ENCODE peak calls at places on chromosomes 4 and X, in ten cellular contexts. S is hepatocyte, E is astrocyte of the cerebellum, Z is A549, F is upper lobe of right lung, Y is aorta, K is SJSA1, A is mesenchymal stem cell, Q is stomach, I is fibroblast of lung. B is an unnamed sample.

GRCh38 chr4:109041463-109041862 is 261.0 kb downstream of the COL25A1 start:
- DNase-seq in S (no peak), E (peak), Z (no peak), F (no peak), Y (no peak), K (no peak), A (peak), Q (no peak), I (peak), B (no peak)

GRCh38 chrX:113551919-113552318 is 711.3 kb upstream of the AMOT start:
- DNase-seq in S (no peak), E (no peak), Z (no peak), F (no peak), Y (no peak), K (no peak), A (no peak), Q (no peak), I (no peak), B (no peak)

GRCh38 chr4:154622598-154622997 is 10.1 kb upstream of the FGG start:
- DNase-seq in S (peak), E (peak), Z (peak), F (no peak), Y (no peak), K (peak), A (peak), Q (no peak), I (peak), B (peak)

GRCh38 chr4:99290848-99291786 is at the start of gene ADH1A:
- DNase-seq in S (no peak), E (no peak), Z (no peak), F (no peak), Y (no peak), K (no peak), A (no peak), Q (no peak), I (no peak), B (no peak)

GRCh38 chrX:129640737-129641136 is 14.0 kb downstream of the APLN start:
- DNase-seq in S (no peak), E (no peak), Z (no peak), F (no peak), Y (no peak), K (no peak), A (no peak), Q (no peak), I (no peak), B (no peak)

GRCh38 chrX:79133897-79134296 is 10.6 kb upstream of the GPR174 start:
- DNase-seq in S (no peak), E (no peak), Z (no peak), F (no peak), Y (no peak), K (no peak), A (no peak), Q (no peak), I (no peak), B (peak)

GRCh38 chr4:146472404-146472803 is 49.3 kb downstream of the SLC10A7 start:
- DNase-seq in S (no peak), E (no peak), Z (no peak), F (no peak), Y (no peak), K (no peak), A (no peak), Q (no peak), I (no peak), B (no peak)

GRCh38 chr4:149523039-149523438 is 292.6 kb downstream of the IQCM start:
- DNase-seq in S (no peak), E (no peak), Z (no peak), F (no peak), Y (no peak), K (no peak), A (no peak), Q (no peak), I (peak), B (no peak)

GRCh38 chr4:74675673-74676279 is 118.5 kb downstream of the BTC start:
- DNase-seq in S (peak), E (peak), Z (peak), F (no peak), Y (no peak), K (peak), A (peak), Q (no peak), I (peak), B (peak)

GRCh38 chr4:128393111-128393704 is 105.6 kb upstream of the PGRMC2 start:
- DNase-seq in S (no peak), E (no peak), Z (no peak), F (no peak), Y (no peak), K (no peak), A (peak), Q (no peak), I (peak), B (no peak)

GRCh38 chrX:81377329-81377728 is 175.4 kb downstream of the SH3BGRL start:
- DNase-seq in S (peak), E (peak), Z (peak), F (no peak), Y (no peak), K (no peak), A (peak), Q (no peak), I (peak), B (no peak)

GRCh38 chrX:50996930-50997329 is 86.4 kb downstream of the BMP15 start:
- DNase-seq in S (no peak), E (no peak), Z (no peak), F (no peak), Y (no peak), K (no peak), A (no peak), Q (no peak), I (no peak), B (no peak)

GRCh38 chrX:133676344-133677122 is 261.2 kb upstream of the GPC4 start:
- DNase-seq in S (no peak), E (no peak), Z (no peak), F (no peak), Y (no peak), K (no peak), A (no peak), Q (peak), I (no peak), B (no peak)

GRCh38 chrX:70166601-70167590 is 10.4 kb upstream of the DGAT2L6 start:
- DNase-seq in S (no peak), E (peak), Z (peak), F (no peak), Y (no peak), K (peak), A (peak), Q (no peak), I (peak), B (no peak)

GRCh38 chrX:56783450-56783831 is 54.4 kb downstream of the NBDY start:
- DNase-seq in S (no peak), E (peak), Z (no peak), F (no peak), Y (peak), K (no peak), A (no peak), Q (peak), I (no peak), B (peak)

GRCh38 chrX:154729439-154729838 is 21.4 kb downstream of the GAB3 start:
- DNase-seq in S (no peak), E (no peak), Z (no peak), F (no peak), Y (no peak), K (no peak), A (peak), Q (no peak), I (no peak), B (no peak)

GRCh38 chrX:123818243-123818642 is 41.6 kb upstream of the XIAP start:
- DNase-seq in S (peak), E (no peak), Z (peak), F (no peak), Y (no peak), K (no peak), A (peak), Q (peak), I (peak), B (no peak)

GRCh38 chrX:55907968-55908607 is 190.5 kb downstream of the RRAGB start:
- DNase-seq in S (peak), E (no peak), Z (peak), F (peak), Y (peak), K (peak), A (peak), Q (peak), I (peak), B (peak)

GRCh38 chrX:40169193-40170086 is 71.7 kb upstream of the BCOR start:
- DNase-seq in S (peak), E (peak), Z (peak), F (peak), Y (peak), K (peak), A (peak), Q (peak), I (peak), B (peak)

GRCh38 chr4:87042986-87043820 is 108.4 kb downstream of the AFF1 start:
- DNase-seq in S (no peak), E (no peak), Z (no peak), F (no peak), Y (no peak), K (no peak), A (no peak), Q (no peak), I (no peak), B (no peak)

GRCh38 chr4:103201724-103202123 is 3.6 kb upstream of the CENPE start:
- DNase-seq in S (no peak), E (no peak), Z (no peak), F (no peak), Y (no peak), K (no peak), A (no peak), Q (no peak), I (no peak), B (no peak)

GRCh38 chr4:136864580-136865185 is 667.6 kb downstream of the PCDH18 start:
- DNase-seq in S (peak), E (peak), Z (peak), F (no peak), Y (no peak), K (peak), A (peak), Q (no peak), I (peak), B (no peak)

GRCh38 chr4:67087897-67088296 is 457.4 kb downstream of the CENPC start:
- DNase-seq in S (peak), E (no peak), Z (peak), F (no peak), Y (peak), K (no peak), A (peak), Q (peak), I (no peak), B (no peak)

GRCh38 chr4:10007772-10008171 is 13.5 kb downstream of the SLC2A9 start:
- DNase-seq in S (no peak), E (no peak), Z (no peak), F (no peak), Y (no peak), K (no peak), A (no peak), Q (no peak), I (no peak), B (no peak)

GRCh38 chr4:61296115-61296514 is 96.0 kb downstream of the ADGRL3 start:
- DNase-seq in S (no peak), E (no peak), Z (no peak), F (no peak), Y (no peak), K (no peak), A (no peak), Q (no peak), I (no peak), B (no peak)

GRCh38 chr4:89563431-89563830 is 255.8 kb upstream of the GPRIN3 start:
- DNase-seq in S (no peak), E (no peak), Z (no peak), F (no peak), Y (no peak), K (no peak), A (no peak), Q (no peak), I (no peak), B (no peak)

GRCh38 chrX:10608099-10608498 is 12.3 kb downstream of the MID1 start:
- DNase-seq in S (no peak), E (no peak), Z (peak), F (no peak), Y (no peak), K (no peak), A (peak), Q (no peak), I (peak), B (no peak)

GRCh38 chr4:48939785-48940184 is 33.2 kb upstream of the OCIAD2 start:
- DNase-seq in S (peak), E (peak), Z (peak), F (no peak), Y (no peak), K (peak), A (peak), Q (no peak), I (peak), B (no peak)

GRCh38 chrX:82589410-82589809 is 918.7 kb upstream of the POU3F4 start:
- DNase-seq in S (no peak), E (peak), Z (peak), F (no peak), Y (no peak), K (peak), A (peak), Q (no peak), I (peak), B (no peak)

GRCh38 chrX:154529206-154529612 is 13.2 kb upstream of the FAM3A start:
- DNase-seq in S (no peak), E (no peak), Z (peak), F (no peak), Y (no peak), K (no peak), A (peak), Q (no peak), I (no peak), B (no peak)

GRCh38 chr4:111802191-111802590 is 343.1 kb upstream of the FAM241A start:
- DNase-seq in S (no peak), E (no peak), Z (no peak), F (no peak), Y (no peak), K (no peak), A (peak), Q (no peak), I (no peak), B (no peak)

GRCh38 chr4:111854494-111855087 is 290.7 kb upstream of the FAM241A start:
- DNase-seq in S (peak), E (peak), Z (peak), F (no peak), Y (no peak), K (peak), A (peak), Q (no peak), I (peak), B (peak)

GRCh38 chrX:88977835-88978234 is 230.8 kb downstream of the CPXCR1 start:
- DNase-seq in S (no peak), E (no peak), Z (no peak), F (no peak), Y (no peak), K (no peak), A (no peak), Q (no peak), I (no peak), B (no peak)

GRCh38 chrX:136779346-136779781 is 1.4 kb downstream of the ARHGEF6 start:
- DNase-seq in S (no peak), E (no peak), Z (no peak), F (no peak), Y (no peak), K (peak), A (no peak), Q (no peak), I (no peak), B (peak)

GRCh38 chr4:183960912-183961569 is 55.9 kb downstream of the STOX2 start:
- DNase-seq in S (no peak), E (no peak), Z (no peak), F (no peak), Y (no peak), K (no peak), A (no peak), Q (no peak), I (no peak), B (no peak)

GRCh38 chr4:183962413-183962812 is 57.3 kb downstream of the STOX2 start:
- DNase-seq in S (no peak), E (no peak), Z (no peak), F (no peak), Y (no peak), K (no peak), A (no peak), Q (no peak), I (no peak), B (no peak)

GRCh38 chr4:183960021-183960420 is 54.9 kb downstream of the STOX2 start:
- DNase-seq in S (peak), E (peak), Z (peak), F (no peak), Y (no peak), K (no peak), A (peak), Q (peak), I (peak), B (no peak)

GRCh38 chr4:183961772-183962171 is 56.7 kb downstream of the STOX2 start:
- DNase-seq in S (no peak), E (no peak), Z (no peak), F (no peak), Y (no peak), K (no peak), A (no peak), Q (no peak), I (no peak), B (no peak)

GRCh38 chr4:183959349-183959748 is 54.2 kb downstream of the STOX2 start:
- DNase-seq in S (no peak), E (no peak), Z (no peak), F (no peak), Y (no peak), K (no peak), A (no peak), Q (no peak), I (no peak), B (no peak)
- H3K4me3 ChIP-seq in S (no peak), E (peak), Z (no peak), F (no peak), Y (no peak), K (no peak), A (no peak), Q (no peak), I (no peak), B (no peak)

GRCh38 chrX:11784543-11784942 is 26.5 kb downstream of the MSL3 start:
- DNase-seq in S (no peak), E (no peak), Z (no peak), F (no peak), Y (no peak), K (no peak), A (no peak), Q (no peak), I (no peak), B (no peak)

GRCh38 chrX:11791090-11791489 is 33.1 kb downstream of the MSL3 start:
- DNase-seq in S (no peak), E (no peak), Z (peak), F (no peak), Y (no peak), K (no peak), A (no peak), Q (no peak), I (no peak), B (no peak)

GRCh38 chrX:11787564-11787963 is 29.5 kb downstream of the MSL3 start:
- DNase-seq in S (peak), E (peak), Z (peak), F (peak), Y (peak), K (no peak), A (peak), Q (peak), I (peak), B (peak)

GRCh38 chrX:11789809-11790208 is 31.8 kb downstream of the MSL3 start:
- DNase-seq in S (no peak), E (no peak), Z (no peak), F (no peak), Y (no peak), K (no peak), A (no peak), Q (no peak), I (no peak), B (no peak)

DNA sequence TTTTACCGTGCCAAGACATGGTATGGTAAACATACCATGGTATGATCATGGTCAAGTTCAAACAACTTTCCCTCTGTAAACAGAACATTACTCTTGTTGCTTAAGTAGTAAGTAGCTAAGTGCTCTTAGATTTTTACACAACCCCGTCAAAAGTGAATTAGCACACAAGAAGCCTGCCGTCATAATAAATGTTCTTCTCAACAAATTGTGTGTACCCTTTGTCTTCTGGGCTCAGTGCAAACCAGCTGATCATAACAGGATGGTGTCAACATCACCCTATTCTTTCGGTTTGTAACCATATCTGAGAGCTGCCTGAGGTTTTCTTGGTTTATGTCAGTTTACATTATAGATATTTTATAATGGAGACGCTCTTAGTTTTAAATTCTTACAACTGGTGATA is 28.8 kb downstream of the MSL3 start:
- DNase-seq in S (no peak), E (no peak), Z (no peak), F (no peak), Y (no peak), K (no peak), A (peak), Q (no peak), I (no peak), B (no peak)
- H3K4me3 ChIP-seq in S (no peak), E (no peak), Z (peak), F (peak), Y (peak), K (no peak), A (no peak), Q (no peak), I (no peak), B (peak)

GRCh38 chr4:138835833-138836521 is 179.6 kb upstream of the NOCT start:
- DNase-seq in S (peak), E (peak), Z (peak), F (no peak), Y (no peak), K (peak), A (no peak), Q (no peak), I (peak), B (no peak)
- H3K4me3 ChIP-seq in S (no peak), E (no peak), Z (no peak), F (no peak), Y (no peak), K (no peak), A (no peak), Q (no peak), I (no peak), B (no peak)

DNA sequence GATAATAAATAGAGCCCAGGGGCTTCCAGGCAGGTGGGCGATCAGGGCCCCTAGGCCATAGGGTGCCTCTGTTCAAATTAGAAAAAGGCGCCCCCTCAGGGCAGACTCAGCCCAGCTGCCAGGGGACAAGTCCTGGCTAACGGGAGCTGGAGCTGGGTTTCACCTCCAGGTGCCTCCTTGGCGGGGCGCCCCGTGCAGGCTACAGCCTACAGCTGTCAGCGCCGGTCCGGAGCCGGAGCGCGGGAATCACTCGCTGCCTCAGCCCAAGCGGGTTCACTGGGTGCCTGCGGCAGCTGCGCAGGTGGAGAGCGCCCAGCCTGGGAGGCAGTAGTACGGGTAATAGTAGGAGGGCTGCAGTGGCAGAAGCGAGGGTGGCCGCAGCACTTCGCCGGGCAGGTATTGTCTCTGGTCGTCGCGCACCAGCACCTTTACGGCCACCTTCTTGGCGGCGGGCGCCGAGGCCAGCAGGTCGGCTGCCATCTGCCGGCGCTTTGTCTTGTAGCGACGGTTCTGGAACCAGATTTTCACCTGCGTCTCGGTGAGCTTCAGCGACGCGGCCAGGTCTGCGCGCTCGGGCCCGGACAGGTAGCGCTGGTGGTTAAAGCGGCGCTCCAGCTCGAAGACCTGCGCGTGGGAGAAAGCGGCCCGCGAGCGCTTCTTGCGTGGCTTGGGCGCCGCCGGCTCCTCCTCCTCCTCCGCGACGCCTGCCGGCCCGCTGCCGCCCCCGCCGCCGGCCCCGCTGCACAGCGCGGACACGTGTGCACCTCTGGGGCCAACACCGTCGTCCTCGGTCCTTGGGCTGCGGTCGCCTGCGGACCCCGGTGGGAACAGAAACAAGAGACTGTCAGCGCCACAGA is 2.4 kb downstream of the NKX3-2 start:
- DNase-seq in S (peak), E (no peak), Z (peak), F (no peak), Y (no peak), K (no peak), A (no peak), Q (no peak), I (no peak), B (peak)
- H3K4me3 ChIP-seq in S (no peak), E (no peak), Z (no peak), F (peak), Y (no peak), K (no peak), A (peak), Q (peak), I (no peak), B (no peak)

GRCh38 chr4:173227753-173228152 is 59.1 kb downstream of the GALNT7 start:
- DNase-seq in S (no peak), E (no peak), Z (no peak), F (no peak), Y (no peak), K (no peak), A (no peak), Q (no peak), I (no peak), B (no peak)
- H3K4me3 ChIP-seq in S (no peak), E (no peak), Z (no peak), F (no peak), Y (no peak), K (no peak), A (no peak), Q (no peak), I (no peak), B (no peak)

DNA sequence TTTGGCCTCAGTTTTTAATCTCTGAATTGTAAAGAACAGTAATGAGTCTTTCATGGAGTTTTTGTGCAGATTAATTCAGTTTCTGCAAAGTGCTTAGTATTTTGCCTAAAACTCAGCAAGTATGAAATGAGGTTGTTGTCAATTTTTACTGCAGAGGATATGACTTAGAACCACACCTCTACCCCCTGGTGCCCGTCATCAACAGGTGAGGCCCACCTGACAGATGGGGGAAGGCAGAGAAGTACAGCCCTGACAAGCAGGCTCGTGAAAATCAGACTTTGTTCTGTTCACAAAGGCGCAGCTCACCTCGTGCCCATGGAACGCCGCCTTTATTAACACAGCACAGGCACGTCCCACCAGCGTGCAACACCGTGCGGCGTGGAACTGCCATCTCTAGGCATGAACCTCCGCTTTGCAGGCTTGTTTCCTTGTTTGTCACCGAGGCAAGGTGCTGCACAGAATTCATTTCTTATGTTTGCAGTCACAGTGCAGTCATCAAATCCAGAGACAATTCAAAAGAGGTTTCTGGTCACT is 13.3 kb downstream of the CYP4V2 start:
- DNase-seq in S (peak), E (no peak), Z (no peak), F (no peak), Y (no peak), K (no peak), A (no peak), Q (peak), I (no peak), B (no peak)
- H3K4me3 ChIP-seq in S (no peak), E (no peak), Z (no peak), F (no peak), Y (no peak), K (no peak), A (no peak), Q (no peak), I (peak), B (peak)